ENCODE peak calls at places on chromosomes 3 and 15, in eight cellular contexts. One of them, this sample, is unnamed.
A peak's percentile ranks its signal among the peaks of the same experiment; 100 is the strongest.

GRCh38 chr3:47910777-47911440 is 105.3 kb downstream of the MAP4 start:
- DNase-seq in endothelial cell of umbilical vein: peak; percentile 79
- DNase-seq in neural progenitor cell: no peak
- DNase-seq in IMR-90: peak; percentile 95
- DNase-seq in cardiac muscle cell: no peak
- DNase-seq in fibroblast of lung: peak; percentile 94
- DNase-seq in GM23338: no peak
- DNase-seq in uterus: no peak
- DNase-seq in this sample: no peak

GRCh38 chr3:186946756-186947375 is 16.5 kb downstream of the ST6GAL1 start:
- DNase-seq in endothelial cell of umbilical vein: no peak
- DNase-seq in neural progenitor cell: no peak
- DNase-seq in IMR-90: no peak
- DNase-seq in cardiac muscle cell: no peak
- DNase-seq in fibroblast of lung: no peak
- DNase-seq in GM23338: no peak
- DNase-seq in uterus: no peak
- DNase-seq in this sample: no peak

GRCh38 chr15:52294881-52295420 is 653 bp downstream of the MYO5C start:
- DNase-seq in endothelial cell of umbilical vein: peak; percentile 19
- DNase-seq in neural progenitor cell: peak; percentile 36
- DNase-seq in IMR-90: no peak
- DNase-seq in cardiac muscle cell: peak; percentile 23
- DNase-seq in fibroblast of lung: no peak
- DNase-seq in GM23338: peak; percentile 40
- DNase-seq in uterus: no peak
- DNase-seq in this sample: no peak

GRCh38 chr15:79028411-79028964 is 62.1 kb downstream of the RASGRF1 start:
- DNase-seq in endothelial cell of umbilical vein: peak; percentile 31
- DNase-seq in neural progenitor cell: peak; percentile 64
- DNase-seq in IMR-90: peak; percentile 20
- DNase-seq in cardiac muscle cell: peak; percentile 56
- DNase-seq in fibroblast of lung: peak; percentile 7
- DNase-seq in GM23338: peak; percentile 80
- DNase-seq in uterus: no peak
- DNase-seq in this sample: peak; percentile 38

GRCh38 chr15:41462396-41462795 is 31.3 kb upstream of the ITPKA start:
- DNase-seq in endothelial cell of umbilical vein: no peak
- DNase-seq in neural progenitor cell: no peak
- DNase-seq in IMR-90: peak; percentile 23
- DNase-seq in cardiac muscle cell: no peak
- DNase-seq in fibroblast of lung: no peak
- DNase-seq in GM23338: no peak
- DNase-seq in uterus: no peak
- DNase-seq in this sample: no peak

GRCh38 chr3:55486101-55486856 is 827 bp downstream of the WNT5A start:
- DNase-seq in endothelial cell of umbilical vein: peak; percentile 33
- DNase-seq in neural progenitor cell: peak; percentile 83
- DNase-seq in IMR-90: peak; percentile 79
- DNase-seq in cardiac muscle cell: peak; percentile 94
- DNase-seq in fibroblast of lung: peak; percentile 85
- DNase-seq in GM23338: peak; percentile 75
- DNase-seq in uterus: peak; percentile 59
- DNase-seq in this sample: peak; percentile 52

GRCh38 chr3:88263417-88264116 is 113.8 kb downstream of the C3orf38 start:
- DNase-seq in endothelial cell of umbilical vein: no peak
- DNase-seq in neural progenitor cell: no peak
- DNase-seq in IMR-90: no peak
- DNase-seq in cardiac muscle cell: peak; percentile 59
- DNase-seq in fibroblast of lung: no peak
- DNase-seq in GM23338: no peak
- DNase-seq in uterus: no peak
- DNase-seq in this sample: no peak

GRCh38 chr15:65824941-65825544 is 33.0 kb upstream of the DENND4A start:
- DNase-seq in endothelial cell of umbilical vein: no peak
- DNase-seq in neural progenitor cell: no peak
- DNase-seq in IMR-90: peak; percentile 73
- DNase-seq in cardiac muscle cell: no peak
- DNase-seq in fibroblast of lung: peak; percentile 31
- DNase-seq in GM23338: no peak
- DNase-seq in uterus: peak; percentile 46
- DNase-seq in this sample: no peak

GRCh38 chr15:31214864-31215489 is 111.7 kb upstream of the KLF13 start:
- DNase-seq in endothelial cell of umbilical vein: no peak
- DNase-seq in neural progenitor cell: no peak
- DNase-seq in IMR-90: no peak
- DNase-seq in cardiac muscle cell: no peak
- DNase-seq in fibroblast of lung: no peak
- DNase-seq in GM23338: no peak
- DNase-seq in uterus: peak; percentile 31
- DNase-seq in this sample: peak; percentile 54

GRCh38 chr3:49911124-49911420 is 7.4 kb upstream of the MST1R start:
- DNase-seq in endothelial cell of umbilical vein: no peak
- DNase-seq in neural progenitor cell: no peak
- DNase-seq in IMR-90: no peak
- DNase-seq in cardiac muscle cell: no peak
- DNase-seq in fibroblast of lung: no peak
- DNase-seq in GM23338: no peak
- DNase-seq in uterus: no peak
- DNase-seq in this sample: no peak

GRCh38 chr15:39947401-39948197 is 13.7 kb downstream of the EIF2AK4 start:
- DNase-seq in endothelial cell of umbilical vein: no peak
- DNase-seq in neural progenitor cell: no peak
- DNase-seq in IMR-90: no peak
- DNase-seq in cardiac muscle cell: no peak
- DNase-seq in fibroblast of lung: no peak
- DNase-seq in GM23338: no peak
- DNase-seq in uterus: no peak
- DNase-seq in this sample: no peak

GRCh38 chr15:65033659-65034269 is 4.3 kb upstream of the MTFMT start:
- DNase-seq in endothelial cell of umbilical vein: peak; percentile 38
- DNase-seq in neural progenitor cell: peak; percentile 56
- DNase-seq in IMR-90: peak; percentile 66
- DNase-seq in cardiac muscle cell: no peak
- DNase-seq in fibroblast of lung: peak; percentile 40
- DNase-seq in GM23338: peak; percentile 66
- DNase-seq in uterus: no peak
- DNase-seq in this sample: no peak

GRCh38 chr3:135896613-135897012 is 68.9 kb upstream of the PPP2R3A start:
- DNase-seq in endothelial cell of umbilical vein: no peak
- DNase-seq in neural progenitor cell: no peak
- DNase-seq in IMR-90: peak; percentile 48
- DNase-seq in cardiac muscle cell: no peak
- DNase-seq in fibroblast of lung: peak; percentile 55
- DNase-seq in GM23338: peak; percentile 31
- DNase-seq in uterus: no peak
- DNase-seq in this sample: no peak

GRCh38 chr3:2098398-2099027 is at the start of gene CNTN4:
- DNase-seq in endothelial cell of umbilical vein: no peak
- DNase-seq in neural progenitor cell: peak; percentile 97
- DNase-seq in IMR-90: no peak
- DNase-seq in cardiac muscle cell: peak; percentile 94
- DNase-seq in fibroblast of lung: no peak
- DNase-seq in GM23338: peak; percentile 82
- DNase-seq in uterus: peak; percentile 63
- DNase-seq in this sample: peak; percentile 42

GRCh38 chr15:45181491-45182285 is 6.1 kb downstream of the SHF start:
- DNase-seq in endothelial cell of umbilical vein: no peak
- DNase-seq in neural progenitor cell: no peak
- DNase-seq in IMR-90: no peak
- DNase-seq in cardiac muscle cell: no peak
- DNase-seq in fibroblast of lung: no peak
- DNase-seq in GM23338: peak; percentile 35
- DNase-seq in uterus: no peak
- DNase-seq in this sample: no peak

GRCh38 chr15:32844118-32844711 is 126.4 kb downstream of the GREM1 start:
- DNase-seq in endothelial cell of umbilical vein: peak; percentile 51
- DNase-seq in neural progenitor cell: peak; percentile 27
- DNase-seq in IMR-90: peak; percentile 70
- DNase-seq in cardiac muscle cell: peak; percentile 28
- DNase-seq in fibroblast of lung: peak; percentile 35
- DNase-seq in GM23338: peak; percentile 60
- DNase-seq in uterus: no peak
- DNase-seq in this sample: no peak

GRCh38 chr3:29649815-29650547 is 369.1 kb downstream of the RBMS3 start:
- DNase-seq in endothelial cell of umbilical vein: peak; percentile 61
- DNase-seq in neural progenitor cell: no peak
- DNase-seq in IMR-90: peak; percentile 75
- DNase-seq in cardiac muscle cell: no peak
- DNase-seq in fibroblast of lung: peak; percentile 48
- DNase-seq in GM23338: no peak
- DNase-seq in uterus: no peak
- DNase-seq in this sample: no peak

GRCh38 chr15:55824857-55825613 is 82.1 kb upstream of the PRTG start:
- DNase-seq in endothelial cell of umbilical vein: no peak
- DNase-seq in neural progenitor cell: peak; percentile 59
- DNase-seq in IMR-90: no peak
- DNase-seq in cardiac muscle cell: peak; percentile 25
- DNase-seq in fibroblast of lung: no peak
- DNase-seq in GM23338: peak; percentile 55
- DNase-seq in uterus: no peak
- DNase-seq in this sample: no peak

GRCh38 chr3:173584834-173585831 is 187.6 kb downstream of the NLGN1 start:
- DNase-seq in endothelial cell of umbilical vein: peak; percentile 69
- DNase-seq in neural progenitor cell: peak; percentile 83
- DNase-seq in IMR-90: peak; percentile 57
- DNase-seq in cardiac muscle cell: peak; percentile 72
- DNase-seq in fibroblast of lung: peak; percentile 79
- DNase-seq in GM23338: peak; percentile 82
- DNase-seq in uterus: no peak
- DNase-seq in this sample: peak; percentile 24

GRCh38 chr15:41966414-41966812 is 5.9 kb downstream of the EHD4 start:
- DNase-seq in endothelial cell of umbilical vein: no peak
- DNase-seq in neural progenitor cell: no peak
- DNase-seq in IMR-90: no peak
- DNase-seq in cardiac muscle cell: no peak
- DNase-seq in fibroblast of lung: no peak
- DNase-seq in GM23338: no peak
- DNase-seq in uterus: no peak
- DNase-seq in this sample: no peak

GRCh38 chr3:50936389-50936788 is 261.7 kb downstream of the DOCK3 start:
- DNase-seq in endothelial cell of umbilical vein: no peak
- DNase-seq in neural progenitor cell: no peak
- DNase-seq in IMR-90: no peak
- DNase-seq in cardiac muscle cell: no peak
- DNase-seq in fibroblast of lung: no peak
- DNase-seq in GM23338: no peak
- DNase-seq in uterus: no peak
- DNase-seq in this sample: no peak

GRCh38 chr15:37028609-37029287 is 71.6 kb downstream of the MEIS2 start:
- DNase-seq in endothelial cell of umbilical vein: peak; percentile 8
- DNase-seq in neural progenitor cell: no peak
- DNase-seq in IMR-90: peak; percentile 42
- DNase-seq in cardiac muscle cell: no peak
- DNase-seq in fibroblast of lung: peak; percentile 39
- DNase-seq in GM23338: no peak
- DNase-seq in uterus: no peak
- DNase-seq in this sample: no peak

GRCh38 chr3:176190755-176191154 is 1006.5 kb downstream of the TBL1XR1 start:
- DNase-seq in endothelial cell of umbilical vein: no peak
- DNase-seq in neural progenitor cell: no peak
- DNase-seq in IMR-90: no peak
- DNase-seq in cardiac muscle cell: no peak
- DNase-seq in fibroblast of lung: no peak
- DNase-seq in GM23338: no peak
- DNase-seq in uterus: no peak
- DNase-seq in this sample: no peak

GRCh38 chr15:67927501-67928156 is 87.8 kb upstream of the RNU6-1 start:
- DNase-seq in endothelial cell of umbilical vein: no peak
- DNase-seq in neural progenitor cell: no peak
- DNase-seq in IMR-90: peak; percentile 97
- DNase-seq in cardiac muscle cell: peak; percentile 91
- DNase-seq in fibroblast of lung: peak; percentile 98
- DNase-seq in GM23338: no peak
- DNase-seq in uterus: peak; percentile 52
- DNase-seq in this sample: peak; percentile 63

DNA sequence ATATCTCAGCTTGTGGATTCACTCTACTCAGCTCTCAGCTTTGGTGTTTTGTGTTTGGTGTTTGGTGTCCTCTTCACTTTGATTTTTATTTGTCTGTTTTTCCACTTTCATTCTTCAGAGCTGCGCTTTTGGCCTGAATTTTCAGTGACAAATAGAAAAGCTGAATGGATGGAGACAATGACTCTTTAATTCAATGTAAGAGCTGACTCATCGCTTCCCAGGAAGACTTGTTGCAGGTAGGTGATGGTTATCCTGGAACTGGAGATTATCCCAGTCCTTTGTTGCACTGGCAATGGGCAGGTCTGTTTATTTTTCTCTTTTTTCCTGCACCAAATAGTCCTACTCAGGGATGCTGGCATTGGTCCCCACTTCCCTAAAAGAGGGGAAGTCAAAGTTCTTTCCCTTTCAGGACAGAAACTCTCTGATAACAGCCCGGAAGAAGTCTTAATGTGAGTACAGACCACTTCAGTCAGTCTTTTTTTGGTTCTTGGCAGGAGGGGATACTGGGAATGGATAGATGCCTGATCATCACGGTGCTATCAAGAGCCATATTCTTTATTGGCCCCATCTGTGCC is 12.4 kb upstream of the AEN start:
- DNase-seq in endothelial cell of umbilical vein: no peak
- DNase-seq in neural progenitor cell: no peak
- DNase-seq in IMR-90: no peak
- DNase-seq in cardiac muscle cell: no peak
- DNase-seq in fibroblast of lung: no peak
- DNase-seq in GM23338: no peak
- DNase-seq in uterus: no peak
- DNase-seq in this sample: no peak
- H3K4me1 ChIP-seq in endothelial cell of umbilical vein: peaks cover 4% of the 10 kb centered on the region
- H3K4me1 ChIP-seq in neural progenitor cell: peaks cover 63% of the 10 kb centered on the region
- H3K4me1 ChIP-seq in IMR-90: peaks cover 4% of the 10 kb centered on the region
- H3K4me1 ChIP-seq in cardiac muscle cell: peaks cover 13% of the 10 kb centered on the region
- H3K4me1 ChIP-seq in fibroblast of lung: peaks cover 3% of the 10 kb centered on the region
- H3K4me1 ChIP-seq in GM23338: peaks cover 70% of the 10 kb centered on the region
- H3K4me1 ChIP-seq in uterus: peaks cover 15% of the 10 kb centered on the region
- H3K4me1 ChIP-seq in this sample: peaks cover 11% of the 10 kb centered on the region

GRCh38 chr3:71456155-71456554 is 127.4 kb downstream of the FOXP1 start:
- DNase-seq in endothelial cell of umbilical vein: peak; percentile 45
- DNase-seq in neural progenitor cell: no peak
- DNase-seq in IMR-90: peak; percentile 31
- DNase-seq in cardiac muscle cell: no peak
- DNase-seq in fibroblast of lung: no peak
- DNase-seq in GM23338: no peak
- DNase-seq in uterus: no peak
- DNase-seq in this sample: no peak
- TF ChIP-seq CTCF in endothelial cell of umbilical vein: no peak
- TF ChIP-seq CTCF in neural progenitor cell: no peak
- TF ChIP-seq CTCF in IMR-90: no peak
- TF ChIP-seq CTCF in cardiac muscle cell: peak; percentile 14
- TF ChIP-seq CTCF in fibroblast of lung: peak; percentile 37
- TF ChIP-seq CTCF in GM23338: no peak
- TF ChIP-seq CTCF in uterus: no peak
- TF ChIP-seq CTCF in this sample: no peak

GRCh38 chr3:123025642-123026521 is 1.7 kb downstream of the SEMA5B start:
- DNase-seq in endothelial cell of umbilical vein: no peak
- DNase-seq in neural progenitor cell: peak; percentile 82
- DNase-seq in IMR-90: no peak
- DNase-seq in cardiac muscle cell: peak; percentile 52
- DNase-seq in fibroblast of lung: no peak
- DNase-seq in GM23338: peak; percentile 87
- DNase-seq in uterus: peak; percentile 27
- DNase-seq in this sample: peak; percentile 40
- H3K27me3 ChIP-seq in endothelial cell of umbilical vein: peaks cover 98% of the 10 kb centered on the region
- H3K27me3 ChIP-seq in neural progenitor cell: peaks cover 33% of the 10 kb centered on the region
- H3K27me3 ChIP-seq in IMR-90: peaks cover 91% of the 10 kb centered on the region
- H3K27me3 ChIP-seq in cardiac muscle cell: peaks cover 37% of the 10 kb centered on the region
- H3K27me3 ChIP-seq in fibroblast of lung: peaks cover 70% of the 10 kb centered on the region
- H3K27me3 ChIP-seq in GM23338: peaks cover 39% of the 10 kb centered on the region
- H3K27me3 ChIP-seq in uterus: no peaks in the 10 kb centered on the region
- H3K27me3 ChIP-seq in this sample: peaks cover 26% of the 10 kb centered on the region

GRCh38 chr3:156816794-156817741 is 9.1 kb upstream of the LEKR1 start:
- DNase-seq in endothelial cell of umbilical vein: peak; percentile 86
- DNase-seq in neural progenitor cell: peak; percentile 96
- DNase-seq in IMR-90: peak; percentile 90
- DNase-seq in cardiac muscle cell: peak; percentile 91
- DNase-seq in fibroblast of lung: peak; percentile 85
- DNase-seq in GM23338: peak; percentile 93
- DNase-seq in uterus: peak; percentile 76
- DNase-seq in this sample: peak; percentile 88
- H3K4me1 ChIP-seq in endothelial cell of umbilical vein: peaks cover 56% of the 10 kb centered on the region
- H3K4me1 ChIP-seq in neural progenitor cell: no peaks in the 10 kb centered on the region
- H3K4me1 ChIP-seq in IMR-90: peaks cover 24% of the 10 kb centered on the region
- H3K4me1 ChIP-seq in cardiac muscle cell: peaks cover 23% of the 10 kb centered on the region
- H3K4me1 ChIP-seq in fibroblast of lung: peaks cover 12% of the 10 kb centered on the region
- H3K4me1 ChIP-seq in GM23338: peaks cover 19% of the 10 kb centered on the region
- H3K4me1 ChIP-seq in uterus: peaks cover 7% of the 10 kb centered on the region
- H3K4me1 ChIP-seq in this sample: peaks cover 17% of the 10 kb centered on the region

This sample was measured in heart right ventricle.